ENCODE peak calls at places on chromosomes 6 and 20, in eight cellular contexts. S is GM12865, O is kidney, N is AG10803, P is gastrocnemius medialis, V is IMR-90, Z is GM12864, M is cardiac muscle cell. K is an unnamed sample.

GRCh38 chr6:9250852-9251251 is 815.5 kb upstream of the SLC35B3 start:
- DNase-seq in P (no peak), M (peak; percentile 68), V (peak; percentile 53), N (peak; percentile 26), S (peak; percentile 10), O (no peak), Z (no peak), K (no peak)

GRCh38 chr20:14562976-14563375 is 225.6 kb upstream of the FLRT3 start:
- DNase-seq in V (no peak), P (no peak), M (no peak), Z (no peak), O (no peak), N (no peak), S (no peak), K (no peak)

GRCh38 chr6:3848925-3849605 is at the start of gene FAM50B:
- DNase-seq in S (peak; percentile 89), P (peak; percentile 85), Z (peak; percentile 52), O (peak; percentile 97), V (peak; percentile 80), M (peak; percentile 65), N (peak; percentile 88), K (peak; percentile 75)

GRCh38 chr20:45300961-45301360 is 5.7 kb upstream of the RBPJL start:
- DNase-seq in N (no peak), O (no peak), S (peak; percentile 55), M (peak; percentile 61), V (peak; percentile 19), P (no peak), Z (no peak), K (no peak)

GRCh38 chr6:15230827-15231226 is 15.0 kb upstream of the JARID2 start:
- DNase-seq in O (no peak), N (no peak), P (no peak), S (no peak), V (no peak), Z (no peak), M (no peak), K (no peak)

GRCh38 chr20:34896086-34896551 is 19.7 kb downstream of the ACSS2 start:
- DNase-seq in N (peak; percentile 26), M (no peak), V (peak; percentile 74), S (no peak), Z (no peak), P (no peak), O (no peak), K (no peak)

GRCh38 chr20:38871560-38871953 is 54.7 kb upstream of the FAM83D start:
- DNase-seq in N (no peak), Z (no peak), P (no peak), O (no peak), S (no peak), V (no peak), M (no peak), K (no peak)

GRCh38 chr20:4091332-4092135 is 76.2 kb upstream of the RNF24 start:
- DNase-seq in P (no peak), S (peak; percentile 46), O (no peak), V (peak; percentile 96), M (peak; percentile 71), N (peak; percentile 72), Z (no peak), K (no peak)

GRCh38 chr6:39338406-39338805 is 15.9 kb upstream of the KCNK16 start:
- DNase-seq in S (no peak), O (no peak), P (no peak), M (no peak), Z (no peak), N (no peak), V (no peak), K (no peak)

GRCh38 chr6:119349341-119350201 is at the start of gene MAN1A1:
- DNase-seq in Z (peak; percentile 63), V (peak; percentile 66), O (peak; percentile 96), S (peak; percentile 92), P (peak; percentile 62), N (peak; percentile 72), M (peak; percentile 93), K (peak; percentile 45)

GRCh38 chr6:138963531-138963930 is 24.5 kb downstream of the REPS1 start:
- DNase-seq in S (no peak), Z (no peak), P (no peak), V (no peak), O (no peak), N (no peak), M (no peak), K (no peak)

GRCh38 chr6:159953091-159953581 is 15.7 kb upstream of the IGF2R start:
- DNase-seq in V (peak; percentile 73), Z (no peak), N (peak; percentile 78), P (no peak), S (no peak), M (no peak), O (peak; percentile 83), K (no peak)

GRCh38 chr20:6870559-6870958 is 103.1 kb downstream of the BMP2 start:
- DNase-seq in N (no peak), M (no peak), V (no peak), O (no peak), Z (no peak), P (no peak), S (no peak), K (no peak)

GRCh38 chr6:27684264-27685211 is 211.6 kb upstream of the ZNF184 start:
- DNase-seq in Z (peak; percentile 72), N (peak; percentile 73), S (peak; percentile 88), V (peak; percentile 76), P (no peak), O (no peak), M (peak; percentile 26), K (no peak)

GRCh38 chr6:163230901-163231300 is 183.6 kb upstream of the QKI start:
- DNase-seq in Z (no peak), V (no peak), O (no peak), M (no peak), P (no peak), S (no peak), N (no peak), K (no peak)

GRCh38 chr20:53055668-53056067 is 83.5 kb downstream of the TSHZ2 start:
- DNase-seq in P (no peak), S (no peak), V (no peak), N (no peak), O (no peak), M (no peak), Z (no peak), K (no peak)

GRCh38 chr20:58251348-58251978 is 23.0 kb upstream of the ANKRD60 start:
- DNase-seq in P (no peak), Z (no peak), S (no peak), V (no peak), O (no peak), M (no peak), N (no peak), K (no peak)

GRCh38 chr6:134247271-134247833 is 70.6 kb downstream of the SGK1 start:
- DNase-seq in N (no peak), S (peak; percentile 95), P (peak; percentile 47), V (no peak), M (no peak), Z (peak; percentile 89), O (no peak), K (no peak)

DNA sequence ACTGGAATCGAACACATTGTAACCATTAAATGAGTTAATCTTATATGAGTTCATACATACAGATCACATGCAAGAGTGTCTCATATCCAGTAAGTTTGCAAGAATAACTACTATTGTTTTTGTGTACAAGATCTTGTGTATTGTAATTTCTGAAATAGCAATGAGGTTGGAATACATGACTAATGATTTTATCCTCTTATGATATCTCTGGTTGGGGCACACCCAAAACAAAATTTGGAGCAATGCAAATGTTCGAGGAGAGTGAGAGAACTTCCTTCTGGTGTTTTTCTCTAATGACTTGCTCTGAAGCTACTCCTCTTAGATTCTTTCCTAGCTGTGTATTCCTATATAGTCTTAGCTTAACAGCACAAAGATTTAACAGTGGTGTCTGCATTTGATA is 252.5 kb downstream of the LAMA2 start:
- DNase-seq in P (no peak), M (no peak), S (no peak), N (no peak), O (no peak), Z (no peak), V (no peak), K (no peak)
- TF ChIP-seq CTCF in P (no peak), M (no peak), S (no peak), N (no peak), O (no peak), Z (no peak), V (no peak), K (no peak)

GRCh38 chr6:23222724-23223123 is 653.4 kb downstream of the HDGFL1 start:
- DNase-seq in O (no peak), V (no peak), Z (no peak), S (no peak), M (no peak), N (no peak), P (no peak), K (no peak)

GRCh38 chr6:23228439-23229024 is 659.2 kb downstream of the HDGFL1 start:
- DNase-seq in Z (no peak), M (no peak), V (peak; percentile 35), O (no peak), P (no peak), N (no peak), S (peak; percentile 7), K (no peak)

GRCh38 chr6:23218751-23219150 is 649.4 kb downstream of the HDGFL1 start:
- DNase-seq in N (no peak), V (no peak), P (no peak), O (no peak), M (no peak), Z (no peak), S (no peak), K (no peak)

GRCh38 chr6:23224540-23224939 is 655.2 kb downstream of the HDGFL1 start:
- DNase-seq in M (no peak), Z (no peak), S (peak; percentile 10), V (no peak), O (no peak), N (no peak), P (no peak), K (no peak)
- TF ChIP-seq CTCF in M (no peak), Z (no peak), S (no peak), V (no peak), O (no peak), N (no peak), P (no peak), K (no peak)

GRCh38 chr20:46592580-46593362 is 42.3 kb upstream of the OCSTAMP start:
- DNase-seq in Z (no peak), P (no peak), M (no peak), S (peak; percentile 35), V (no peak), N (no peak), O (no peak), K (no peak)
- TF ChIP-seq CTCF in Z (peak; percentile 48), P (no peak), M (peak; percentile 6), S (peak; percentile 11), V (no peak), N (peak; percentile 17), O (no peak), K (no peak)

GRCh38 chr6:30112402-30113376 is at the start of gene TRIM31:
- DNase-seq in M (no peak), O (no peak), N (no peak), V (no peak), P (no peak), S (peak; percentile 73), Z (peak; percentile 26), K (no peak)

GRCh38 chr6:30113843-30114242 is 953 bp upstream of the TRIM31 start:
- DNase-seq in Z (no peak), P (no peak), V (no peak), S (no peak), O (no peak), M (no peak), N (no peak), K (no peak)

GRCh38 chr6:30121446-30122065 is 8.7 kb upstream of the TRIM31 start:
- DNase-seq in V (no peak), P (no peak), S (no peak), Z (no peak), N (no peak), M (no peak), O (no peak), K (no peak)

GRCh38 chr6:30113377-30113759 is 478 bp upstream of the TRIM31 start:
- DNase-seq in V (no peak), Z (no peak), M (no peak), P (no peak), S (no peak), O (no peak), N (no peak), K (no peak)

GRCh38 chr6:30116724-30117123 is 3.8 kb upstream of the TRIM31 start:
- DNase-seq in V (no peak), Z (no peak), M (no peak), P (no peak), N (no peak), S (no peak), O (no peak), K (no peak)
- TF ChIP-seq CTCF in V (no peak), Z (peak; percentile 16), M (no peak), P (no peak), N (peak; percentile 11), S (no peak), O (no peak), K (no peak)